ENCODE peak calls at places on chromosomes 1 and 21, in nine cellular contexts. A, Q, N, M, F, W, H, Z and G are unnamed samples. For H3K9me3, the result is how much of the 10 kb centered on the place peaks cover.

GRCh38 chr1:86409416-86410021 is 13.4 kb upstream of the ODF2L start:
- DNase-seq in A (no peak), Q (no peak), N (no peak), M (no peak), F (no peak), W (no peak), H (no peak), Z (no peak), G (peak)

GRCh38 chr1:248863011-248863881 is 4.4 kb upstream of the ZNF692 start:
- DNase-seq in A (peak), Q (peak), N (peak), M (peak), F (peak), W (peak), H (peak), Z (peak), G (peak)

GRCh38 chr1:54229281-54229891 is 29.4 kb downstream of the MRPL37 start:
- DNase-seq in A (peak), Q (no peak), N (no peak), M (no peak), F (no peak), W (no peak), H (no peak), Z (no peak), G (no peak)

GRCh38 chr1:29520571-29521437 is 284.5 kb downstream of the PTPRU start:
- DNase-seq in A (no peak), Q (peak), N (no peak), M (peak), F (no peak), W (peak), H (no peak), Z (no peak), G (no peak)

GRCh38 chr21:31260790-31261189 is 83.3 kb downstream of the TIAM1 start:
- DNase-seq in A (peak), Q (no peak), N (no peak), M (no peak), F (no peak), W (no peak), H (no peak), Z (no peak), G (no peak)

GRCh38 chr1:117284408-117285215 is 73.9 kb upstream of the VTCN1 start:
- DNase-seq in A (peak), Q (no peak), N (peak), M (no peak), F (no peak), W (no peak), H (no peak), Z (no peak), G (no peak)

GRCh38 chr1:6365047-6365446 is 28.5 kb downstream of the ACOT7 start:
- DNase-seq in A (no peak), Q (no peak), N (no peak), M (no peak), F (no peak), W (no peak), H (no peak), Z (peak), G (no peak)

GRCh38 chr1:211648336-211648735 is 27.1 kb downstream of the NEK2 start:
- DNase-seq in A (peak), Q (no peak), N (no peak), M (no peak), F (no peak), W (peak), H (no peak), Z (no peak), G (no peak)

GRCh38 chr21:29938968-29939858 is 583 bp downstream of the GRIK1 start:
- DNase-seq in A (no peak), Q (no peak), N (no peak), M (peak), F (no peak), W (no peak), H (no peak), Z (no peak), G (no peak)

GRCh38 chr1:219495737-219496408 is 117.0 kb downstream of the ZC3H11B start:
- DNase-seq in A (no peak), Q (no peak), N (no peak), M (no peak), F (no peak), W (no peak), H (no peak), Z (no peak), G (no peak)

GRCh38 chr1:32349211-32349708 is 13.0 kb downstream of the FAM229A start:
- DNase-seq in A (peak), Q (no peak), N (no peak), M (peak), F (peak), W (no peak), H (no peak), Z (no peak), G (no peak)

GRCh38 chr1:212500986-212501385 is 68.3 kb downstream of the NENF start:
- DNase-seq in A (no peak), Q (no peak), N (no peak), M (no peak), F (no peak), W (no peak), H (no peak), Z (no peak), G (no peak)

GRCh38 chr1:205441716-205442050 is 14.2 kb downstream of the BLACAT1 start:
- DNase-seq in A (no peak), Q (no peak), N (no peak), M (no peak), F (no peak), W (no peak), H (no peak), Z (no peak), G (no peak)

GRCh38 chr1:232551281-232551835 is 78.6 kb downstream of the SIPA1L2 start:
- DNase-seq in A (no peak), Q (no peak), N (no peak), M (no peak), F (no peak), W (no peak), H (no peak), Z (no peak), G (peak)

GRCh38 chr1:89179343-89179742 is 3.5 kb upstream of the GBP7 start:
- DNase-seq in A (no peak), Q (no peak), N (no peak), M (no peak), F (no peak), W (no peak), H (no peak), Z (no peak), G (no peak)

GRCh38 chr21:21200103-21200938 is 202.1 kb downstream of the NCAM2 start:
- DNase-seq in A (peak), Q (no peak), N (no peak), M (peak), F (peak), W (no peak), H (no peak), Z (peak), G (no peak)

GRCh38 chr1:18199462-18199861 is 91.9 kb downstream of the IGSF21 start:
- DNase-seq in A (no peak), Q (no peak), N (no peak), M (no peak), F (no peak), W (no peak), H (no peak), Z (no peak), G (no peak)

GRCh38 chr1:44860891-44861290 is 17.8 kb upstream of the PTCH2 start:
- DNase-seq in A (no peak), Q (no peak), N (no peak), M (no peak), F (no peak), W (no peak), H (no peak), Z (no peak), G (no peak)

GRCh38 chr1:2538872-2539271 is 8.8 kb upstream of the HES5 start:
- DNase-seq in A (no peak), Q (no peak), N (no peak), M (no peak), F (no peak), W (no peak), H (no peak), Z (no peak), G (no peak)

GRCh38 chr1:42679364-42679983 is 2.7 kb upstream of the YBX1 start:
- DNase-seq in A (peak), Q (no peak), N (no peak), M (no peak), F (no peak), W (no peak), H (no peak), Z (no peak), G (no peak)

GRCh38 chr1:185483647-185484450 is 166.8 kb upstream of the IVNS1ABP start:
- DNase-seq in A (peak), Q (no peak), N (peak), M (no peak), F (no peak), W (no peak), H (no peak), Z (no peak), G (no peak)

GRCh38 chr1:30386145-30386926 is 337.0 kb downstream of the MATN1 start:
- DNase-seq in A (no peak), Q (peak), N (no peak), M (peak), F (no peak), W (no peak), H (no peak), Z (no peak), G (no peak)

GRCh38 chr1:2962061-2962460 is 59.2 kb upstream of the ACTRT2 start:
- DNase-seq in A (no peak), Q (no peak), N (no peak), M (no peak), F (no peak), W (no peak), H (no peak), Z (no peak), G (no peak)

GRCh38 chr1:23394176-23394575 is 24.5 kb upstream of the ZNF436 start:
- DNase-seq in A (peak), Q (no peak), N (no peak), M (no peak), F (no peak), W (no peak), H (no peak), Z (no peak), G (no peak)

GRCh38 chr1:68339505-68339904 is 107.2 kb upstream of the WLS start:
- DNase-seq in A (peak), Q (no peak), N (no peak), M (no peak), F (no peak), W (no peak), H (no peak), Z (no peak), G (no peak)

GRCh38 chr1:183893561-183894289 is 88.8 kb downstream of the RGL1 start:
- DNase-seq in A (no peak), Q (no peak), N (no peak), M (no peak), F (no peak), W (no peak), H (no peak), Z (no peak), G (peak)
- TF ChIP-seq POLR2A in A (no peak), Q (no peak), N (no peak), M (no peak), F (no peak), W (no peak), H (no peak), Z (no peak), G (no peak)

GRCh38 chr21:40634141-40634540 is 212.8 kb downstream of the DSCAM start:
- DNase-seq in A (no peak), Q (no peak), N (no peak), M (no peak), F (no peak), W (no peak), H (no peak), Z (no peak), G (no peak)
- H3K9me3 ChIP-seq in A (under half), Q (under half), N (under half), M (under half), F (under half), W (under half), H (under half), Z (under half), G (under half)

DNA sequence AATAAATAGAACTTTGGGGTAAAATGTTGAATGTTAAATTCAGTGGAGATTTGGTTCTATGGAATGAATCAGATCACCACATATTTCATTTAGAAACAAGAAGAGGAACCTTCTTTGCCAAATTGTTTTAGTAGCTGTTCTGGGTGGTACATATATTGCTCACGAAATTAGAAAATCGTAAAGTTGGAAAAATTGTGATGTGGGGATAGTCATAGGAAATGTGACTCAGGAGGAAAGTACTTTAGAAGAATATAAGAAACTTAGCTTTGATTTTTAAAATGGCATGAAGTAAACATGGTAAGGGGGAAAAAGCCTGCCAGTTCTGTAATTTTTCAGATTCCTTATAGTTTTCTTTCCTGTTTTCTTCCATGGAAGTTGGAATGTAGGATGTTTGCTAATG is 27.4 kb downstream of the RRP15 start:
- DNase-seq in A (peak), Q (no peak), N (no peak), M (no peak), F (no peak), W (no peak), H (no peak), Z (no peak), G (no peak)
- H3K27ac ChIP-seq in A (no peak), Q (no peak), N (no peak), M (no peak), F (no peak), W (no peak), H (no peak), Z (no peak), G (no peak)

GRCh38 chr1:12435639-12436344 is 182.2 kb downstream of the DHRS3 start:
- DNase-seq in A (peak), Q (no peak), N (no peak), M (no peak), F (no peak), W (no peak), H (no peak), Z (no peak), G (no peak)
- TF ChIP-seq POLR2A in A (no peak), Q (no peak), N (no peak), M (no peak), F (no peak), W (no peak), H (no peak), Z (no peak), G (no peak)

DNA sequence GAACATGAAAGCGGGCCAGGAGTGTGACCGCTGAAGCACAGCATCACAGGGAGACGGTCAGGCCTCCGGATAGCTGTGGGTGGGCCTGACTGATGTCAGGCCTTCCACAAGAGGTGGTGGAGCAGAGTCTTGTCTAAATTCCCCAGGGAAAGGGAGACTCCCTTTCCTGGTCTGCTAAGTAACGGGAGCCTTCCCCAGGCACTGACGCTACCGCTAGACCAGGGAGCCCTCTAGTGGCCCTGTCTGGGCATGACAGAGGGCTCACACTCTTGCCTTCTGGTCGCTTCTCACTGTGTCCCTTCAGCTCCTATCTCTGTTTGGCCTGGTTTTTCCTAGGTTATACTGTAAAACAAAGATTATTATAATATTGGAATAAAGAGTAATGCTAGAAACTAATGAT is 36.5 kb downstream of the ZNF695 start:
- DNase-seq in A (peak), Q (no peak), N (peak), M (no peak), F (peak), W (peak), H (no peak), Z (no peak), G (no peak)
- H3K9me3 ChIP-seq in A (under half), Q (under half), N (under half), M (under half), F (under half), W (under half), H (under half), Z (under half), G (under half)

GRCh38 chr21:23014021-23014420 is 2015.8 kb downstream of the NCAM2 start:
- DNase-seq in A (no peak), Q (no peak), N (no peak), M (no peak), F (no peak), W (no peak), H (no peak), Z (no peak), G (no peak)
- H3K27ac ChIP-seq in A (no peak), Q (no peak), N (no peak), M (no peak), F (no peak), W (no peak), H (no peak), Z (no peak), G (no peak)

DNA sequence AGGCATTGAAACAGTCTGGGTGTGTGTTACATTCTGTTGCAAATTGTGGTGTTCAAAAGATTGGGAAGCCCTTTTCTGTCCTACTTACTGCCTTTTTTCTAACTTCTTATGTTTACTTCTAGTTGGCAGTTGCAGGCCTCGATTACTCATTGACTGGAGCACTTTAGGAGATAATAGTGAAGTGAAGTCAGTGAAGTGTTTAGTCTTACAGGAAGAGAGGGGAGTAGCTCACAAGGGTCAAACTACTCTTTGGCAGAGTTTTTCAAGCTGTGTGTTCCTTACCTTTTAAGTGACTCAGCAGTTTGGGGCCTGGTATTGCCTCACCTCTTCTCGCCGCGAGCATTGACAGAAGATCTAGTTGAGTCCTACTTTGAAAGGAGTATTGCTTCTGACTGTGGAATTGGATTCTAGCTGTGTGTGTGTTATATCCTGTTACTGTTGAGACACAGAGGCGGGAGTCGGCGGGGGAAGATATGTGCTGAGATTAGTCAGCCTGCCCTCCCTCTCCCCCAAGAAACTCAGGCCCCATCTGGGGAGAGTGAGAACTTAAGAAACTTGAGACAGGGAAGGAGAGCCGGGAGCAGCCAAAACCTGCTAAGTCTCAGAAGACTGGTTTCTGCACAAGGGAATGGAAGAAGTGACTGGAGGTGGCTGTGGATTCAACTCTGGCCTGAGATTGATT is 19.3 kb downstream of the AHCYL1 start:
- DNase-seq in A (peak), Q (peak), N (peak), M (peak), F (peak), W (peak), H (no peak), Z (peak), G (no peak)
- TF ChIP-seq POLR2A in A (peak), Q (no peak), N (no peak), M (no peak), F (no peak), W (no peak), H (peak), Z (no peak), G (no peak)

GRCh38 chr21:44094832-44095231 is 12.4 kb upstream of the PWP2 start:
- DNase-seq in A (no peak), Q (no peak), N (no peak), M (no peak), F (no peak), W (no peak), H (no peak), Z (no peak), G (no peak)
- H3K9me3 ChIP-seq in A (under half), Q (under half), N (under half), M (under half), F (under half), W (under half), H (under half), Z (under half), G (under half)